ENCODE peak calls at places on chromosomes 7 and 10, in four cellular contexts. M, Y, I and Q are unnamed samples.

GRCh38 chr10:17348111-17349008 is 106.0 kb downstream of the ST8SIA6 start:
- DNase-seq in M (no peak), Y (peak), I (peak), Q (no peak)

GRCh38 chr7:41333506-41333905 is 369.4 kb downstream of the INHBA start:
- DNase-seq in M (no peak), Y (peak), I (no peak), Q (no peak)

GRCh38 chr7:14821757-14822480 is 80.6 kb downstream of the DGKB start:
- DNase-seq in M (no peak), Y (peak), I (no peak), Q (no peak)

GRCh38 chr10:1404236-1404952 is 332.9 kb downstream of the ADARB2 start:
- DNase-seq in M (peak), Y (no peak), I (no peak), Q (no peak)

GRCh38 chr7:157077986-157078644 is 60.6 kb upstream of the UBE3C start:
- DNase-seq in M (no peak), Y (peak), I (no peak), Q (no peak)

GRCh38 chr10:49115015-49115795 is at the start of gene VSTM4:
- DNase-seq in M (peak), Y (peak), I (no peak), Q (peak)

GRCh38 chr7:65233409-65234034 is 140.1 kb upstream of the ZNF92 start:
- DNase-seq in M (no peak), Y (no peak), I (no peak), Q (no peak)

GRCh38 chr7:138875794-138876193 is 77.8 kb upstream of the ATP6V0A4 start:
- DNase-seq in M (peak), Y (peak), I (no peak), Q (no peak)

GRCh38 chr7:92788559-92789183 is 47.7 kb downstream of the CDK6 start:
- DNase-seq in M (no peak), Y (no peak), I (no peak), Q (no peak)

GRCh38 chr7:44693641-44694313 is 54.9 kb upstream of the ZMIZ2 start:
- DNase-seq in M (no peak), Y (peak), I (peak), Q (no peak)

GRCh38 chr7:128056901-128057300 is 25.7 kb upstream of the LRRC4 start:
- DNase-seq in M (no peak), Y (peak), I (no peak), Q (no peak)

GRCh38 chr10:72311667-72312066 is 37.9 kb downstream of the DDIT4 start:
- DNase-seq in M (no peak), Y (no peak), I (no peak), Q (no peak)

GRCh38 chr7:26060713-26061339 is 91.2 kb upstream of the NFE2L3 start:
- DNase-seq in M (no peak), Y (no peak), I (no peak), Q (no peak)

GRCh38 chr10:51999089-51999488 is 299.7 kb upstream of the CSTF2T start:
- DNase-seq in M (no peak), Y (no peak), I (no peak), Q (no peak)